ENCODE peak calls at places on chromosomes 2 and 18, in eight cellular contexts. One of them, this sample, is unnamed.

GRCh38 chr2:233436191-233436581 is 81.9 kb downstream of the DGKD start:
- DNase-seq in GM12878: no peak
- DNase-seq in naive thymus-derived CD4-positive, alpha-beta T cell: no peak
- DNase-seq in A549: no peak
- DNase-seq in cardiac fibroblast: no peak
- DNase-seq in NCI-H2081: no peak
- DNase-seq in AG10803: no peak
- DNase-seq in NAMALWA: no peak
- DNase-seq in this sample: no peak

GRCh38 chr2:157233506-157233905 is 24.0 kb upstream of the GALNT5 start:
- DNase-seq in A549: no peak
- DNase-seq in GM12878: no peak
- DNase-seq in NAMALWA: no peak
- DNase-seq in naive thymus-derived CD4-positive, alpha-beta T cell: no peak
- DNase-seq in NCI-H2081: no peak
- DNase-seq in cardiac fibroblast: peak
- DNase-seq in AG10803: peak
- DNase-seq in this sample: no peak

GRCh38 chr18:57803119-57803969 is at the start of gene ATP8B1:
- DNase-seq in A549: peak
- DNase-seq in NAMALWA: no peak
- DNase-seq in cardiac fibroblast: peak
- DNase-seq in AG10803: peak
- DNase-seq in naive thymus-derived CD4-positive, alpha-beta T cell: no peak
- DNase-seq in GM12878: no peak
- DNase-seq in NCI-H2081: peak
- DNase-seq in this sample: no peak

GRCh38 chr18:34809697-34810096 is 99.6 kb downstream of the DTNA start:
- DNase-seq in cardiac fibroblast: peak
- DNase-seq in NAMALWA: peak
- DNase-seq in GM12878: no peak
- DNase-seq in AG10803: peak
- DNase-seq in naive thymus-derived CD4-positive, alpha-beta T cell: no peak
- DNase-seq in A549: no peak
- DNase-seq in NCI-H2081: peak
- DNase-seq in this sample: no peak

GRCh38 chr2:161373939-161374338 is 42.2 kb upstream of the TBR1 start:
- DNase-seq in NAMALWA: no peak
- DNase-seq in NCI-H2081: no peak
- DNase-seq in AG10803: peak
- DNase-seq in GM12878: no peak
- DNase-seq in A549: no peak
- DNase-seq in naive thymus-derived CD4-positive, alpha-beta T cell: no peak
- DNase-seq in cardiac fibroblast: peak
- DNase-seq in this sample: no peak

GRCh38 chr2:140502951-140503630 is 1627.7 kb downstream of the LRP1B start:
- DNase-seq in cardiac fibroblast: peak
- DNase-seq in AG10803: peak
- DNase-seq in A549: no peak
- DNase-seq in NAMALWA: no peak
- DNase-seq in GM12878: no peak
- DNase-seq in naive thymus-derived CD4-positive, alpha-beta T cell: no peak
- DNase-seq in NCI-H2081: no peak
- DNase-seq in this sample: no peak

GRCh38 chr2:154452906-154453493 is 245.5 kb upstream of the KCNJ3 start:
- DNase-seq in AG10803: peak
- DNase-seq in A549: no peak
- DNase-seq in naive thymus-derived CD4-positive, alpha-beta T cell: no peak
- DNase-seq in NAMALWA: peak
- DNase-seq in NCI-H2081: peak
- DNase-seq in GM12878: peak
- DNase-seq in cardiac fibroblast: peak
- DNase-seq in this sample: no peak

GRCh38 chr2:185738679-185739472 is at the start of gene FSIP2:
- DNase-seq in AG10803: peak
- DNase-seq in naive thymus-derived CD4-positive, alpha-beta T cell: no peak
- DNase-seq in GM12878: no peak
- DNase-seq in cardiac fibroblast: peak
- DNase-seq in NAMALWA: no peak
- DNase-seq in NCI-H2081: no peak
- DNase-seq in A549: no peak
- DNase-seq in this sample: no peak

GRCh38 chr18:48868468-48869466 is 82.0 kb downstream of the SMAD7 start:
- DNase-seq in naive thymus-derived CD4-positive, alpha-beta T cell: no peak
- DNase-seq in AG10803: no peak
- DNase-seq in cardiac fibroblast: no peak
- DNase-seq in NCI-H2081: no peak
- DNase-seq in NAMALWA: peak
- DNase-seq in GM12878: peak
- DNase-seq in A549: no peak
- DNase-seq in this sample: peak

GRCh38 chr2:172701250-172701649 is 34.4 kb upstream of the RAPGEF4 start:
- DNase-seq in GM12878: no peak
- DNase-seq in A549: no peak
- DNase-seq in NCI-H2081: no peak
- DNase-seq in naive thymus-derived CD4-positive, alpha-beta T cell: no peak
- DNase-seq in NAMALWA: no peak
- DNase-seq in AG10803: peak
- DNase-seq in cardiac fibroblast: peak
- DNase-seq in this sample: no peak

GRCh38 chr2:43127208-43127940 is 99.0 kb downstream of the ZFP36L2 start:
- DNase-seq in GM12878: no peak
- DNase-seq in cardiac fibroblast: peak
- DNase-seq in AG10803: peak
- DNase-seq in NCI-H2081: no peak
- DNase-seq in naive thymus-derived CD4-positive, alpha-beta T cell: peak
- DNase-seq in NAMALWA: peak
- DNase-seq in A549: peak
- DNase-seq in this sample: peak

GRCh38 chr2:150376627-150377335 is 110.7 kb downstream of the RND3 start:
- DNase-seq in naive thymus-derived CD4-positive, alpha-beta T cell: no peak
- DNase-seq in GM12878: no peak
- DNase-seq in A549: no peak
- DNase-seq in cardiac fibroblast: peak
- DNase-seq in NAMALWA: no peak
- DNase-seq in NCI-H2081: no peak
- DNase-seq in AG10803: peak
- DNase-seq in this sample: no peak

GRCh38 chr2:62466501-62466854 is 39.5 kb downstream of the TMEM17 start:
- DNase-seq in NAMALWA: no peak
- DNase-seq in cardiac fibroblast: no peak
- DNase-seq in A549: no peak
- DNase-seq in NCI-H2081: no peak
- DNase-seq in GM12878: no peak
- DNase-seq in AG10803: no peak
- DNase-seq in naive thymus-derived CD4-positive, alpha-beta T cell: no peak
- DNase-seq in this sample: no peak

GRCh38 chr2:168086805-168087204 is 160.6 kb downstream of the STK39 start:
- DNase-seq in GM12878: no peak
- DNase-seq in NAMALWA: no peak
- DNase-seq in AG10803: no peak
- DNase-seq in NCI-H2081: no peak
- DNase-seq in A549: no peak
- DNase-seq in naive thymus-derived CD4-positive, alpha-beta T cell: no peak
- DNase-seq in cardiac fibroblast: no peak
- DNase-seq in this sample: no peak

GRCh38 chr2:231670892-231671616 is 37.3 kb upstream of the PTMA start:
- DNase-seq in naive thymus-derived CD4-positive, alpha-beta T cell: no peak
- DNase-seq in GM12878: no peak
- DNase-seq in cardiac fibroblast: no peak
- DNase-seq in NAMALWA: no peak
- DNase-seq in A549: no peak
- DNase-seq in AG10803: no peak
- DNase-seq in NCI-H2081: peak
- DNase-seq in this sample: no peak

GRCh38 chr2:70258532-70258875 is 567 bp downstream of the PCYOX1 start:
- DNase-seq in GM12878: no peak
- DNase-seq in naive thymus-derived CD4-positive, alpha-beta T cell: no peak
- DNase-seq in AG10803: peak
- DNase-seq in cardiac fibroblast: peak
- DNase-seq in NAMALWA: no peak
- DNase-seq in A549: no peak
- DNase-seq in NCI-H2081: no peak
- DNase-seq in this sample: no peak

GRCh38 chr2:224101820-224102630 is 62.9 kb upstream of the SERPINE2 start:
- DNase-seq in cardiac fibroblast: peak
- DNase-seq in AG10803: peak
- DNase-seq in GM12878: no peak
- DNase-seq in NAMALWA: no peak
- DNase-seq in A549: no peak
- DNase-seq in NCI-H2081: no peak
- DNase-seq in naive thymus-derived CD4-positive, alpha-beta T cell: no peak
- DNase-seq in this sample: no peak

GRCh38 chr2:1701556-1702185 is 42.6 kb downstream of the PXDN start:
- DNase-seq in naive thymus-derived CD4-positive, alpha-beta T cell: no peak
- DNase-seq in NAMALWA: no peak
- DNase-seq in GM12878: no peak
- DNase-seq in AG10803: no peak
- DNase-seq in NCI-H2081: no peak
- DNase-seq in cardiac fibroblast: no peak
- DNase-seq in A549: no peak
- DNase-seq in this sample: no peak

GRCh38 chr2:196131384-196131861 is 40.0 kb downstream of the STK17B start:
- DNase-seq in NCI-H2081: no peak
- DNase-seq in GM12878: peak
- DNase-seq in A549: no peak
- DNase-seq in NAMALWA: peak
- DNase-seq in AG10803: peak
- DNase-seq in naive thymus-derived CD4-positive, alpha-beta T cell: no peak
- DNase-seq in cardiac fibroblast: peak
- DNase-seq in this sample: peak

GRCh38 chr2:67002618-67003371 is 394.3 kb upstream of the ETAA1 start:
- DNase-seq in GM12878: no peak
- DNase-seq in naive thymus-derived CD4-positive, alpha-beta T cell: no peak
- DNase-seq in A549: no peak
- DNase-seq in cardiac fibroblast: peak
- DNase-seq in AG10803: no peak
- DNase-seq in NAMALWA: no peak
- DNase-seq in NCI-H2081: no peak
- DNase-seq in this sample: no peak

GRCh38 chr2:205235434-205235833 is 446.9 kb upstream of the NRP2 start:
- DNase-seq in naive thymus-derived CD4-positive, alpha-beta T cell: no peak
- DNase-seq in A549: no peak
- DNase-seq in NAMALWA: no peak
- DNase-seq in GM12878: no peak
- DNase-seq in AG10803: no peak
- DNase-seq in cardiac fibroblast: peak
- DNase-seq in NCI-H2081: no peak
- DNase-seq in this sample: no peak

GRCh38 chr2:120236296-120236695 is 13.1 kb upstream of the TMEM185B start:
- DNase-seq in naive thymus-derived CD4-positive, alpha-beta T cell: no peak
- DNase-seq in A549: no peak
- DNase-seq in AG10803: no peak
- DNase-seq in GM12878: no peak
- DNase-seq in NAMALWA: no peak
- DNase-seq in cardiac fibroblast: no peak
- DNase-seq in NCI-H2081: no peak
- DNase-seq in this sample: no peak

GRCh38 chr2:213846856-213847255 is 562.6 kb downstream of the SPAG16 start:
- DNase-seq in AG10803: peak
- DNase-seq in NCI-H2081: no peak
- DNase-seq in naive thymus-derived CD4-positive, alpha-beta T cell: no peak
- DNase-seq in cardiac fibroblast: no peak
- DNase-seq in A549: no peak
- DNase-seq in NAMALWA: no peak
- DNase-seq in GM12878: no peak
- DNase-seq in this sample: no peak

GRCh38 chr18:62788891-62789290 is 73.5 kb downstream of the PHLPP1 start:
- DNase-seq in NCI-H2081: peak
- DNase-seq in NAMALWA: no peak
- DNase-seq in naive thymus-derived CD4-positive, alpha-beta T cell: no peak
- DNase-seq in GM12878: no peak
- DNase-seq in AG10803: peak
- DNase-seq in cardiac fibroblast: no peak
- DNase-seq in A549: no peak
- DNase-seq in this sample: no peak

GRCh38 chr18:10878703-10879102 is 270.7 kb downstream of the PIEZO2 start:
- DNase-seq in A549: no peak
- DNase-seq in cardiac fibroblast: no peak
- DNase-seq in NCI-H2081: no peak
- DNase-seq in naive thymus-derived CD4-positive, alpha-beta T cell: no peak
- DNase-seq in NAMALWA: peak
- DNase-seq in AG10803: no peak
- DNase-seq in GM12878: peak
- DNase-seq in this sample: no peak

GRCh38 chr2:46814160-46814559 is 101.4 kb downstream of the MCFD2 start:
- DNase-seq in cardiac fibroblast: peak
- DNase-seq in naive thymus-derived CD4-positive, alpha-beta T cell: no peak
- DNase-seq in GM12878: no peak
- DNase-seq in AG10803: peak
- DNase-seq in NAMALWA: no peak
- DNase-seq in NCI-H2081: no peak
- DNase-seq in A549: no peak
- DNase-seq in this sample: no peak

This sample was measured in activated gamma-delta T cell treated with Interleukin-2 at 50 U/mL for 16 hours.